ENCODE peak calls at places on chromosomes 16 and 17, in five cellular contexts. M is A549, B is astrocyte of the spinal cord, F is ovary, O is SHP77. Z is an unnamed sample.

GRCh38 chr16:53962041-53962440 is 258.1 kb downstream of the FTO start:
- DNase-seq in O (no peak), F (no peak), M (no peak), B (peak; percentile 33), Z (no peak)

GRCh38 chr16:72085002-72085401 is 8.4 kb downstream of the TXNL4B start:
- DNase-seq in M (no peak), O (no peak), F (no peak), B (no peak), Z (no peak)

GRCh38 chr16:67336646-67337045 is 10.0 kb downstream of the LRRC36 start:
- DNase-seq in M (no peak), F (no peak), B (no peak), O (no peak), Z (no peak)

GRCh38 chr16:27425961-27426360 is 24.0 kb downstream of the IL21R start:
- DNase-seq in B (no peak), O (no peak), F (no peak), M (no peak), Z (no peak)

GRCh38 chr16:50559342-50559741 is 11.1 kb downstream of the NKD1 start:
- DNase-seq in O (no peak), B (no peak), M (no peak), F (no peak), Z (no peak)

GRCh38 chr17:34706029-34706428 is 126.6 kb downstream of the TMEM132E start:
- DNase-seq in M (no peak), B (peak; percentile 1), F (no peak), O (no peak), Z (no peak)

GRCh38 chr16:86919073-86919472 is 340.7 kb downstream of the FOXL1 start:
- DNase-seq in B (no peak), F (no peak), O (no peak), M (no peak), Z (no peak)

GRCh38 chr16:27639588-27640276 is 89.8 kb downstream of the KATNIP start:
- DNase-seq in F (no peak), M (peak; percentile 57), O (peak; percentile 19), B (peak; percentile 62), Z (peak; percentile 9)

GRCh38 chr16:79707867-79708266 is 107.3 kb upstream of the MAF start:
- DNase-seq in B (no peak), F (peak; percentile 24), M (no peak), O (no peak), Z (no peak)

GRCh38 chr16:69329369-69330285 is 761 bp downstream of the PDF start:
- DNase-seq in F (peak; percentile 39), B (peak; percentile 25), M (no peak), O (no peak), Z (no peak)

GRCh38 chr16:58684001-58684353 is 593 bp downstream of the SLC38A7 start:
- DNase-seq in F (no peak), M (no peak), O (no peak), B (peak; percentile 6), Z (peak; percentile 22)

GRCh38 chr16:70438325-70438982 is 446 bp downstream of the ST3GAL2 start:
- DNase-seq in F (peak; percentile 77), B (no peak), O (no peak), M (no peak), Z (no peak)

GRCh38 chr17:4301066-4301465 is 37.3 kb upstream of the ANKFY1 start:
- DNase-seq in F (no peak), B (no peak), O (no peak), M (no peak), Z (no peak)

GRCh38 chr16:28823719-28824547 is 1.1 kb downstream of the ATXN2L start:
- DNase-seq in M (peak; percentile 96), B (peak; percentile 99), F (peak; percentile 97), O (peak; percentile 97), Z (peak; percentile 95)

GRCh38 chr16:64910351-64910750 is 211.5 kb downstream of the CDH11 start:
- DNase-seq in M (no peak), F (peak; percentile 38), B (peak; percentile 92), O (no peak), Z (peak; percentile 24)

GRCh38 chr17:79696159-79696982 is 34.4 kb upstream of the ENPP7 start:
- DNase-seq in B (peak; percentile 3), M (no peak), O (no peak), F (no peak), Z (no peak)